ENCODE peak calls at places on chromosome 21, in seven cellular contexts. W is stimulated activated CD8-positive, alpha-beta memory T cell treated with anti-CD3 and anti-CD28 coated beads, Interleukin-4, amount 100 ng/mL, for 24 hours; S is A172; D is T-helper 1 cell; G is RWPE2; M is ELF-1; Z is activated T-cell treated with anti-CD3 and anti-CD28 coated beads, Interleukin-2, amount 50 U/mL, for 72 hours. E is an unnamed sample.

GRCh38 chr21:46424062-46424591 is 34.6 kb upstream of the DIP2A start:
- DNase-seq in W (no peak), S (no peak), D (no peak), G (no peak), M (no peak), Z (peak), E (peak)

GRCh38 chr21:35352066-35352770 is 303.1 kb upstream of the RUNX1 start:
- DNase-seq in W (no peak), S (no peak), D (no peak), G (no peak), M (no peak), Z (no peak), E (no peak)

GRCh38 chr21:29299046-29299905 is 554 bp downstream of the BACH1 start:
- DNase-seq in W (peak), S (peak), D (peak), G (no peak), M (peak), Z (peak), E (peak)

GRCh38 chr21:23613014-23613413 is 1994.3 kb downstream of the MRPL39 start:
- DNase-seq in W (no peak), S (no peak), D (no peak), G (no peak), M (no peak), Z (no peak), E (no peak)

GRCh38 chr21:29215709-29216108 is 83.0 kb upstream of the BACH1 start:
- DNase-seq in W (no peak), S (no peak), D (no peak), G (no peak), M (no peak), Z (no peak), E (no peak)

GRCh38 chr21:39107739-39108138 is 75.5 kb downstream of the PSMG1 start:
- DNase-seq in W (no peak), S (no peak), D (no peak), G (no peak), M (no peak), Z (no peak), E (no peak)

GRCh38 chr21:20443558-20444155 is 554.6 kb upstream of the NCAM2 start:
- DNase-seq in W (no peak), S (peak), D (no peak), G (no peak), M (peak), Z (no peak), E (no peak)

GRCh38 chr21:35989185-35989735 is 71.1 kb downstream of the SETD4 start:
- DNase-seq in W (no peak), S (no peak), D (no peak), G (no peak), M (no peak), Z (no peak), E (no peak)

GRCh38 chr21:41504030-41504429 is 3.9 kb downstream of the TMPRSS2 start:
- DNase-seq in W (no peak), S (no peak), D (no peak), G (no peak), M (no peak), Z (no peak), E (no peak)

GRCh38 chr21:17002628-17003027 is 510.2 kb upstream of the CXADR start:
- DNase-seq in W (no peak), S (no peak), D (no peak), G (no peak), M (peak), Z (no peak), E (no peak)